ENCODE peak calls at places on chromosomes 6 and 20, in five cellular contexts. A is uterus, F is fibroblast of lung, S is cardiac fibroblast, V is hepatocyte. I is an unnamed sample.
A peak's percentile ranks its signal among the peaks of the same experiment; 100 is the strongest.

GRCh38 chr20:49562341-49563014 is 5.5 kb downstream of the PTGIS start:
- DNase-seq in S (peak; percentile 90), V (peak; percentile 41), A (peak; percentile 91), F (peak; percentile 93), I (peak; percentile 92)

GRCh38 chr6:41247288-41247865 is 19.2 kb downstream of the TREML4 start:
- DNase-seq in V (no peak), A (no peak), S (no peak), F (no peak), I (no peak)

GRCh38 chr20:23161968-23162696 is 76.0 kb upstream of the CD93 start:
- DNase-seq in V (peak; percentile 79), F (peak; percentile 78), S (peak; percentile 96), A (peak; percentile 43), I (peak; percentile 100)

GRCh38 chr20:37897008-37897548 is 5.8 kb upstream of the VSTM2L start:
- DNase-seq in F (no peak), A (no peak), S (peak; percentile 77), V (no peak), I (no peak)

GRCh38 chr6:72132851-72133250 is 246.5 kb downstream of the RIMS1 start:
- DNase-seq in A (no peak), F (no peak), S (no peak), V (no peak), I (no peak)

GRCh38 chr6:106973841-106974336 is 640 bp downstream of the CD24 start:
- DNase-seq in A (no peak), V (peak; percentile 50), F (peak; percentile 19), S (no peak), I (peak; percentile 33)

GRCh38 chr6:46251583-46252339 is 81.0 kb upstream of the ENPP5 start:
- DNase-seq in S (no peak), V (no peak), A (no peak), F (no peak), I (no peak)

GRCh38 chr6:474454-475185 is 83.1 kb downstream of the IRF4 start:
- DNase-seq in A (no peak), F (no peak), S (no peak), V (no peak), I (no peak)

GRCh38 chr6:146472918-146473317 is 70.7 kb upstream of the RAB32 start:
- DNase-seq in V (no peak), S (no peak), A (no peak), F (no peak), I (no peak)

GRCh38 chr6:26491604-26492003 is 8.5 kb upstream of the BTN1A1 start:
- DNase-seq in A (no peak), F (no peak), S (no peak), V (no peak), I (no peak)

GRCh38 chr6:54183616-54184015 is 72.4 kb downstream of the MLIP start:
- DNase-seq in V (no peak), S (no peak), F (peak; percentile 2), A (no peak), I (no peak)

GRCh38 chr6:169145476-169145875 is 108.2 kb downstream of the THBS2 start:
- DNase-seq in V (no peak), S (no peak), F (no peak), A (no peak), I (no peak)

GRCh38 chr6:118660218-118660569 is 8.8 kb upstream of the CEP85L start:
- DNase-seq in S (peak; percentile 18), V (peak; percentile 50), A (no peak), F (no peak), I (peak; percentile 15)

GRCh38 chr6:38973178-38974057 is 75.2 kb upstream of the GLP1R start:
- DNase-seq in V (peak; percentile 75), S (peak; percentile 76), A (no peak), F (peak; percentile 67), I (peak; percentile 67)

GRCh38 chr20:33852971-33853813 is 42.0 kb downstream of the CHMP4B start:
- DNase-seq in V (no peak), S (no peak), F (peak; percentile 73), A (no peak), I (no peak)

DNA sequence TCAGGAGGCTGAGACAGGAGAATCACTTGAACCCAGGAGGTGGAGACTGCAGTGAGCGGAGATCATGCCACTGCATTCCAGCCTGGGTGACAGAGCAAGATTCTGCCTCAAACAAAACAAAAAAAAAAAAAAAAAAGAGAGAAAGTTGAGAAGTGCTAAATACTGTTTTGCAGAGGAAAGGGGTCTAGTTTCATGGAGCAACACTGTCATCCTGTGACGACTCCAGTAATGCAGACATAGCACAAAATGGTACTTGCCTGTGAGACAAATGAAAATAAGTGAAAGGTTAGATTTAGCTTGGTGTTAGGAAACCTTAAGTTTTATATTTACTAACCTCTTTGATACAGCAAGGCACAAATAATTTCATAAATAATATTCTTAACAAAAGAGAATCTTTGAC is 29.7 kb downstream of the CEP162 start:
- DNase-seq in S (no peak), F (no peak), A (no peak), V (no peak), I (no peak)
- TF ChIP-seq CTCF in S (no peak), F (no peak), A (no peak), V (peak; percentile 10), I (no peak)

DNA sequence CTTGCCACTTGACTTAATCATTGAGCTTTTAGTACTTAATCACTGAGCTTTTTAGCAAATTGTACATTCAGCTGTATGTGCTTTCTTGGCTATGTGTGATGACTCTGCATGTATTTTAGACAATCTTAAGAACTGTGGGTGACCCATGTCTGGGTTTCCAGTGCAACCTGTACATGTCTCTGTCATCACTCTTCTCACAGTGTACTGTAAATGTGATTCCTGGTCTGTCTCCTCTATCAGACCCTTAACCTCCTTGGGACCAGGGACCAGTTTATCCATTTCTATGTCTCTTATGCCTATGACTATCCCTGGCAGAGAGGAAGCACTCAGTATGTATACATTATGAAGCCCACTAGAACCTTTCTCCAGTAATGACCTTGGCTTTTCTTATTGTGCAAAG is 36.6 kb upstream of the HDDC2 start:
- DNase-seq in F (no peak), V (no peak), S (no peak), A (no peak), I (no peak)
- TF ChIP-seq CTCF in F (no peak), V (no peak), S (no peak), A (no peak), I (no peak)

GRCh38 chr6:132122871-132123270 is 171.7 kb upstream of the CCN2 start:
- DNase-seq in V (peak; percentile 26), A (no peak), F (peak; percentile 67), S (peak; percentile 24), I (no peak)

GRCh38 chr6:132126150-132126549 is 175.0 kb upstream of the CCN2 start:
- DNase-seq in S (no peak), A (no peak), V (no peak), F (no peak), I (no peak)

GRCh38 chr6:132118144-132118543 is 167.0 kb upstream of the CCN2 start:
- DNase-seq in S (no peak), F (no peak), V (no peak), A (no peak), I (no peak)

DNA sequence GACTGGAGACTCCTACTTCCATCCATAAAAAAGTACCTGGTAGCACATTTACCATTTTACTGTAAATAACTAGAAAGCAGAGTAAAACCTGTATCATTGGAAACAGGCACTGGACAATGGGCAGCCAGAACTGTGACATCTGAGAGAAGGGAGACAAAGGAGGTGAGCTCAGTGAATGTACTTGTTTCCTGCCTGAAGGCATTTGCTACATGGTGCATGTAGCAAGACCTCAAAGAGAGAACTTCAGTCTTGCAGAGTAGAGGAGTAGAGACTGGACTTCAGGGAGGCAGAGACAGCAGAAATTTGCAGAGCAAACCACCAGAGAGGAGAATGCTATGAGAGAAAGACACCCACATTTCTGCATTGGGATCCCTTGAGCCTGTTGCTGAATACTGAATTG is 171.0 kb upstream of the CCN2 start:
- DNase-seq in S (no peak), F (no peak), V (no peak), A (no peak), I (no peak)
- TF ChIP-seq CTCF in S (no peak), F (no peak), V (no peak), A (no peak), I (no peak)

GRCh38 chr6:160730911-160731310 is 28.9 kb downstream of the PLG start:
- DNase-seq in F (no peak), A (no peak), V (no peak), S (no peak), I (peak; percentile 7)
- TF ChIP-seq CTCF in F (no peak), A (no peak), V (no peak), S (peak; percentile 14), I (peak; percentile 5)

GRCh38 chr6:8539446-8539845 is 104.1 kb upstream of the SLC35B3 start:
- DNase-seq in V (no peak), A (no peak), S (no peak), F (peak; percentile 1), I (peak; percentile 55)
- TF ChIP-seq CTCF in V (peak; percentile 40), A (no peak), S (no peak), F (no peak), I (peak; percentile 54)

GRCh38 chr20:25313608-25314007 is 65.7 kb downstream of the PYGB start:
- DNase-seq in F (no peak), V (no peak), A (no peak), S (no peak), I (no peak)

GRCh38 chr20:25316506-25317190 is 68.8 kb downstream of the PYGB start:
- DNase-seq in A (peak; percentile 8), V (no peak), S (no peak), F (no peak), I (no peak)

GRCh38 chr20:25315418-25316210 is 67.7 kb downstream of the PYGB start:
- DNase-seq in V (no peak), F (peak; percentile 74), A (no peak), S (peak; percentile 30), I (no peak)

GRCh38 chr20:25317351-25318075 is 69.6 kb downstream of the PYGB start:
- DNase-seq in V (no peak), S (no peak), A (peak; percentile 10), F (no peak), I (no peak)

GRCh38 chr20:25314497-25315417 is 66.9 kb downstream of the PYGB start:
- DNase-seq in S (no peak), A (peak; percentile 4), F (no peak), V (no peak), I (no peak)
- TF ChIP-seq CTCF in S (no peak), A (no peak), F (no peak), V (peak; percentile 3), I (no peak)

GRCh38 chr6:52663935-52664184 is 7.1 kb upstream of the TMEM14A start:
- DNase-seq in F (no peak), S (no peak), V (no peak), A (no peak), I (no peak)
- TF ChIP-seq CTCF in F (no peak), S (no peak), V (no peak), A (no peak), I (no peak)